ENCODE peak calls at places on chromosomes 3 and 15, in nine cellular contexts. E, R, D, V, W, L, Y, K and H are unnamed samples.

GRCh38 chr3:78919021-78919755 is 848.6 kb downstream of the ROBO1 start:
- DNase-seq in E (no peak), V (no peak), R (no peak), W (no peak), Y (no peak), D (peak), L (no peak), K (peak), H (no peak)

GRCh38 chr3:81816473-81817260 is 55.2 kb upstream of the GBE1 start:
- DNase-seq in W (no peak), K (no peak), L (no peak), Y (no peak), D (no peak), E (no peak), R (no peak), V (no peak), H (no peak)

GRCh38 chr3:29384640-29385039 is 103.8 kb downstream of the RBMS3 start:
- DNase-seq in Y (no peak), R (peak), W (no peak), E (no peak), V (peak), D (peak), K (peak), L (no peak), H (no peak)

GRCh38 chr3:168794427-168794826 is 698.7 kb upstream of the GOLIM4 start:
- DNase-seq in V (no peak), K (no peak), L (no peak), R (no peak), E (no peak), D (no peak), Y (no peak), W (no peak), H (no peak)

GRCh38 chr3:16723994-16724393 is 118.8 kb upstream of the DAZL start:
- DNase-seq in K (no peak), R (peak), L (no peak), W (no peak), V (peak), D (no peak), Y (no peak), E (no peak), H (no peak)

GRCh38 chr3:52671676-52672075 is 14.0 kb downstream of the PBRM1 start:
- DNase-seq in L (no peak), K (no peak), W (no peak), Y (no peak), R (no peak), V (no peak), E (no peak), D (no peak), H (no peak)

GRCh38 chr3:153744884-153745283 is 376.3 kb upstream of the ARHGEF26 start:
- DNase-seq in L (no peak), W (no peak), Y (no peak), V (no peak), D (no peak), K (no peak), R (no peak), E (no peak), H (no peak)

GRCh38 chr3:135964160-135964955 is 1.2 kb upstream of the PPP2R3A start:
- DNase-seq in L (no peak), D (no peak), W (no peak), K (no peak), Y (no peak), V (peak), E (no peak), R (no peak), H (no peak)

GRCh38 chr3:184229424-184230080 is at the start of gene VWA5B2:
- DNase-seq in L (no peak), D (no peak), W (peak), E (peak), R (peak), V (peak), Y (peak), K (no peak), H (peak)

GRCh38 chr15:90930861-90931629 is 1.3 kb downstream of the HDDC3 start:
- DNase-seq in Y (no peak), V (no peak), L (peak), K (no peak), D (no peak), E (no peak), W (no peak), R (no peak), H (no peak)

GRCh38 chr3:135929670-135930069 is 35.9 kb upstream of the PPP2R3A start:
- DNase-seq in K (no peak), D (peak), E (no peak), L (no peak), R (no peak), V (no peak), Y (no peak), W (no peak), H (no peak)

GRCh38 chr3:12107071-12107713 is 51.5 kb downstream of the TIMP4 start:
- DNase-seq in W (no peak), D (no peak), E (no peak), R (no peak), K (no peak), L (no peak), Y (no peak), V (no peak), H (no peak)